ENCODE peak calls at places on chromosomes 1 and 21, in eight cellular contexts. N, S, U, F, Z, Q, G and B are unnamed samples. For H3K4me1, the result is how much of the 10 kb centered on the place peaks cover.

GRCh38 chr1:19384113-19384512 is 72.0 kb downstream of the SLC66A1 start:
- DNase-seq in N (no peak), S (no peak), U (no peak), F (peak), Z (peak), Q (peak), G (no peak), B (no peak)

GRCh38 chr1:205458777-205459566 is 3.1 kb upstream of the BLACAT1 start:
- DNase-seq in N (peak), S (no peak), U (no peak), F (peak), Z (no peak), Q (peak), G (no peak), B (no peak)

GRCh38 chr1:206075786-206076725 is 23.1 kb downstream of the RHEX start:
- DNase-seq in N (peak), S (no peak), U (no peak), F (no peak), Z (no peak), Q (no peak), G (no peak), B (no peak)

GRCh38 chr1:47587891-47588582 is 150.2 kb downstream of the FOXD2 start:
- DNase-seq in N (peak), S (no peak), U (peak), F (no peak), Z (peak), Q (no peak), G (no peak), B (no peak)

GRCh38 chr21:42568834-42569731 is 55.4 kb downstream of the SLC37A1 start:
- DNase-seq in N (no peak), S (no peak), U (peak), F (peak), Z (peak), Q (no peak), G (peak), B (no peak)

GRCh38 chr1:69982992-69983391 is 222.4 kb downstream of the LRRC40 start:
- DNase-seq in N (no peak), S (no peak), U (no peak), F (no peak), Z (no peak), Q (no peak), G (no peak), B (no peak)

GRCh38 chr21:37565530-37566223 is 199.1 kb downstream of the DYRK1A start:
- DNase-seq in N (no peak), S (no peak), U (no peak), F (no peak), Z (no peak), Q (no peak), G (no peak), B (no peak)

GRCh38 chr1:28208818-28209441 is 23.9 kb downstream of the DNAJC8 start:
- DNase-seq in N (peak), S (peak), U (peak), F (peak), Z (peak), Q (peak), G (no peak), B (peak)

GRCh38 chr1:210489491-210489890 is 160.8 kb downstream of the HHAT start:
- DNase-seq in N (no peak), S (no peak), U (no peak), F (no peak), Z (no peak), Q (no peak), G (no peak), B (no peak)

GRCh38 chr1:8239039-8239305 is 78.9 kb upstream of the SLC45A1 start:
- DNase-seq in N (peak), S (no peak), U (peak), F (peak), Z (no peak), Q (no peak), G (peak), B (no peak)

GRCh38 chr1:63917571-63918394 is 144.0 kb downstream of the ROR1 start:
- DNase-seq in N (peak), S (no peak), U (no peak), F (no peak), Z (no peak), Q (peak), G (no peak), B (no peak)

GRCh38 chr1:150477733-150478132 is 9.5 kb upstream of the TARS2 start:
- DNase-seq in N (no peak), S (no peak), U (no peak), F (no peak), Z (no peak), Q (peak), G (no peak), B (no peak)

GRCh38 chr21:18877932-18878331 is 474.3 kb upstream of the TMPRSS15 start:
- DNase-seq in N (no peak), S (no peak), U (no peak), F (no peak), Z (no peak), Q (no peak), G (no peak), B (no peak)

GRCh38 chr1:156048663-156049258 is 4.8 kb downstream of the UBQLN4 start:
- DNase-seq in N (no peak), S (no peak), U (no peak), F (no peak), Z (no peak), Q (no peak), G (no peak), B (no peak)

GRCh38 chr1:966603-967295 is 467 bp downstream of the PLEKHN1 start:
- DNase-seq in N (peak), S (peak), U (peak), F (peak), Z (peak), Q (peak), G (peak), B (peak)

GRCh38 chr1:180530501-180530900 is 28.1 kb upstream of the ACBD6 start:
- DNase-seq in N (peak), S (no peak), U (no peak), F (peak), Z (peak), Q (no peak), G (peak), B (no peak)

GRCh38 chr1:115296981-115297380 is 41.1 kb downstream of the NGF start:
- DNase-seq in N (no peak), S (no peak), U (no peak), F (no peak), Z (no peak), Q (no peak), G (no peak), B (no peak)

GRCh38 chr1:35707253-35708178 is 11.2 kb downstream of the C1orf216 start:
- DNase-seq in N (peak), S (no peak), U (no peak), F (peak), Z (no peak), Q (peak), G (no peak), B (peak)

GRCh38 chr1:98783821-98784220 is 122.3 kb downstream of the SNX7 start:
- DNase-seq in N (peak), S (no peak), U (no peak), F (no peak), Z (no peak), Q (no peak), G (no peak), B (no peak)

GRCh38 chr1:43801203-43801602 is 93.9 kb downstream of the ST3GAL3 start:
- DNase-seq in N (no peak), S (no peak), U (no peak), F (no peak), Z (no peak), Q (no peak), G (no peak), B (no peak)

GRCh38 chr1:15027515-15027948 is 126.0 kb upstream of the TMEM51 start:
- DNase-seq in N (peak), S (no peak), U (no peak), F (peak), Z (peak), Q (peak), G (peak), B (no peak)

GRCh38 chr1:160204526-160205241 is 500 bp upstream of the PEA15 start:
- DNase-seq in N (peak), S (no peak), U (peak), F (no peak), Z (no peak), Q (no peak), G (no peak), B (no peak)

GRCh38 chr1:199522936-199523335 is 504.6 kb upstream of the NR5A2 start:
- DNase-seq in N (no peak), S (no peak), U (no peak), F (no peak), Z (no peak), Q (no peak), G (no peak), B (no peak)

GRCh38 chr1:85849660-85850059 is 141.4 kb upstream of the ZNHIT6 start:
- DNase-seq in N (no peak), S (no peak), U (no peak), F (no peak), Z (no peak), Q (no peak), G (no peak), B (no peak)

GRCh38 chr21:18235545-18235944 is 9.1 kb upstream of the CHODL start:
- DNase-seq in N (no peak), S (no peak), U (no peak), F (no peak), Z (no peak), Q (no peak), G (no peak), B (no peak)

GRCh38 chr1:184555665-184556641 is 169.1 kb downstream of the C1orf21 start:
- DNase-seq in N (no peak), S (no peak), U (no peak), F (no peak), Z (peak), Q (no peak), G (no peak), B (no peak)

GRCh38 chr1:183244466-183244865 is 58.4 kb downstream of the LAMC2 start:
- DNase-seq in N (no peak), S (no peak), U (no peak), F (peak), Z (peak), Q (no peak), G (peak), B (no peak)

GRCh38 chr1:16158993-16159831 is 3.3 kb upstream of the EPHA2 start:
- DNase-seq in N (no peak), S (no peak), U (no peak), F (no peak), Z (no peak), Q (no peak), G (no peak), B (no peak)

DNA sequence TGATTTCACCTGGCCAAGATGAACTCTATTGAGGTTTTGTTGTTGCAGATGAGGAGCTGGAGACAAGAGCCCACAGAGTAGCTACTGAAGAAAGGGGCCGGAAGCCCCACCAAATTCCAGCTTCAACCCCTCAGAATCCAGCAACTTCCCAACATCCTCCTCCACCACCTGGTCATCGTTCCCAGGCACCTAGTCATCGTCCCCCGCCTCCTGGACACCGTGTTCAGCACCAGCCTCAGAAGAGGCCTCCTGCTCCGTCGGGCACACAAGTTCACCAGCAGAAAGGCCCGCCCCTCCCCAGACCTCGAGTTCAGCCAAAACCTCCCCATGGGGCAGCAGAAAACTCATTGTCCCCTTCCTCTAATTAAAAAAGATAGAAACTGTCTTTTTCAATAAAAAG is 14.2 kb downstream of the CD2 start:
- DNase-seq in N (no peak), S (no peak), U (no peak), F (no peak), Z (no peak), Q (no peak), G (no peak), B (no peak)
- H3K27ac ChIP-seq in N (no peak), S (peak), U (peak), F (no peak), Z (no peak), Q (no peak), G (no peak), B (peak)

GRCh38 chr1:161981735-161982525 is 41.7 kb downstream of the OLFML2B start:
- DNase-seq in N (no peak), S (no peak), U (no peak), F (no peak), Z (no peak), Q (no peak), G (no peak), B (no peak)

GRCh38 chr1:161981126-161981525 is 42.5 kb downstream of the OLFML2B start:
- DNase-seq in N (no peak), S (no peak), U (no peak), F (no peak), Z (no peak), Q (no peak), G (no peak), B (no peak)

GRCh38 chr1:161973924-161974845 is 49.5 kb downstream of the OLFML2B start:
- DNase-seq in N (no peak), S (no peak), U (no peak), F (no peak), Z (peak), Q (no peak), G (no peak), B (no peak)

GRCh38 chr1:161972828-161973227 is 50.8 kb downstream of the OLFML2B start:
- DNase-seq in N (no peak), S (no peak), U (no peak), F (no peak), Z (no peak), Q (no peak), G (no peak), B (no peak)

GRCh38 chr1:161978011-161978790 is 45.5 kb downstream of the OLFML2B start:
- DNase-seq in N (no peak), S (no peak), U (no peak), F (no peak), Z (no peak), Q (no peak), G (no peak), B (no peak)
- H3K4me1 ChIP-seq in N (under half), S (under half), U (under half), F (under half), Z (under half), Q (under half), G (under half), B (under half)

GRCh38 chr1:247491328-247491727 is 33.4 kb upstream of the OR2B11 start:
- DNase-seq in N (no peak), S (no peak), U (no peak), F (no peak), Z (no peak), Q (no peak), G (no peak), B (no peak)

GRCh38 chr1:247482747-247483146 is 24.8 kb upstream of the OR2B11 start:
- DNase-seq in N (no peak), S (no peak), U (no peak), F (no peak), Z (no peak), Q (no peak), G (no peak), B (no peak)

DNA sequence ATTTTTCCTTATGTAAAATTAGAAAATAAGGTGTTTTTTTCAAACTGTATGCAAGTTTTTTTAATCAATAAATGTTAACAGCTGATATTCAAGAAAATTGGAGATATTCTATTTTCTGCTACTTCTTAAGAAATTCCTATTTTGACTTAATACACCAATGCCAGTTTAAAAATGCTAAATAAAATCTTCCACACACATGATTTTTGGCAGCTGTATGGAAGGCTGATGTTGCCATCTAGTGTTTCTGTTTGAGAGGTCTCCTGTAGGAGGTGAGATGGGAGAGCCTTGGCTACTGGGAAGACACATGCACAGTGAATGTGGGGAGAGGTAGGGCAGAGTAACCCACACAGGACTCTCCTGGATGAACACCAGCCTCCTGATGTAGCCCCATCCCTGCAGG is 29.2 kb upstream of the OR2B11 start:
- DNase-seq in N (peak), S (no peak), U (no peak), F (no peak), Z (no peak), Q (peak), G (no peak), B (peak)
- H3K27ac ChIP-seq in N (no peak), S (no peak), U (no peak), F (no peak), Z (no peak), Q (no peak), G (no peak), B (no peak)

DNA sequence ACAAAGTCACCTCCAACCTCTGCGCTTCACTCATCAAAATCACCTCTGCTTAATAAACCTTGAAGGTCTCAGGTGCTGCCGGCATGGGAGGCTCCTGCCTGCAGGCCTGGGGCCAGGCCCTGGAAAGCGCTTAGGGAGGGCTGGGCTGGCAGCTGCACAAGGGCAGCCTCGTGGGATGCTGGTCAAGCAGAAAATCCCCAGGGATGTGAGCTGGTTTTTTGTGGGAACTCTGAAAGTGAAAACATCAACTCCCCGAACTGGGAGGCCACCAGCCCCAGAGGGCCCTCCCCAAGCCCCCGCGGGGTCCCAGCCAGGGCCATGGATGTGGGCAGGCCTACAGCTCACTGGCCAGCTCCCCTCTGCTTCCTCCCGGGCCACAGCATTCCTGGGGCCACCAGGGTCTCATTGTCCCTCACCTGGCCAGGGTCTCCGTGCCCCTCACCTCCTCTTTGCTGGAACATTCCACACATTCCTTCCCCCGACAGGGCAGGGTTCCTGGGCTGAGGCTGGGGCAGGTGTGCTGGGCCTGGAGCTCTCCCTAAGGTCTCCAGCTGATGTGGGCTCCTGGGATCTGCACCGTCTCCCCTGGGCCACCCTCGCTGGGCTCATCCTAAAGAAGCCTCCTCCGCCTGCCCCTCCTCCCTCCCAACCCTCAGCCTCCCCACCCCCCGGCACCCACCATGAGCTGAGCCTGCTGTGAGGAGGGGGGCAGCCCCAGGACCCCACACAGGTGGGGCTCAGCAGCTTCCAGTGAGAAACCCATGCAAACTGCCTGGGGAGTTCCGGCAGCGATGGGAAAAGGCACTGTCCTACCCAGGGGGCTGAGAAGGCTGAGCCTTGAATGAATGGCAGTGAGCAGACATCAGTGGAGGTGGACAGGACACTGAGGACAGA is 36.0 kb upstream of the POFUT2 start:
- DNase-seq in N (no peak), S (no peak), U (peak), F (peak), Z (peak), Q (no peak), G (peak), B (no peak)
- H3K4me1 ChIP-seq in N (under half), S (under half), U (half or more), F (half or more), Z (under half), Q (half or more), G (under half), B (under half)

DNA sequence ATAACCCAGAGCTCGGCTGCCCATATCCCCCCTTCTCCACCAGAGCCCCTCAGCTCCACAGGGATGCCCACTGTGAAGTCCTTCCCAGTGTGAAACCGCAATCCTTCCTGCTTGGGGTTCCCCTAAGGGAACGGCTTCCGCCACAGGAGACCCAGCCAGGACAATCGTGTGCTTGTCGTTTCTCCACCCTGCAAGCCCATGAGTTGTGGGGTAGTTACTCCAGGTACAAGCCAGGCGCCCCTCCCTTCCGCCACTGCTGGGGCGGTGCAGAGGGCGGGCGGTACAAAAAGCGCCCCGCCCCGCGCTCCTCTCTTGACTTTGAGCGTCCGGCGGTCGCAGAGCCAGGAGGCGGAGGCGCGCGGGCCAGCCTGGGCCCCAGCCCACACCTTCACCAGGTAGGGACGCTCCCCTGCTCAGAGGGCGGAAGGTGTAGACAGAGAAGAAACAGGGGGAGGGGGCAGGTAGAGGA is at the start of gene TINAGL1:
- DNase-seq in N (peak), S (no peak), U (no peak), F (peak), Z (peak), Q (peak), G (peak), B (no peak)
- H3K27ac ChIP-seq in N (no peak), S (no peak), U (peak), F (peak), Z (peak), Q (no peak), G (peak), B (no peak)

DNA sequence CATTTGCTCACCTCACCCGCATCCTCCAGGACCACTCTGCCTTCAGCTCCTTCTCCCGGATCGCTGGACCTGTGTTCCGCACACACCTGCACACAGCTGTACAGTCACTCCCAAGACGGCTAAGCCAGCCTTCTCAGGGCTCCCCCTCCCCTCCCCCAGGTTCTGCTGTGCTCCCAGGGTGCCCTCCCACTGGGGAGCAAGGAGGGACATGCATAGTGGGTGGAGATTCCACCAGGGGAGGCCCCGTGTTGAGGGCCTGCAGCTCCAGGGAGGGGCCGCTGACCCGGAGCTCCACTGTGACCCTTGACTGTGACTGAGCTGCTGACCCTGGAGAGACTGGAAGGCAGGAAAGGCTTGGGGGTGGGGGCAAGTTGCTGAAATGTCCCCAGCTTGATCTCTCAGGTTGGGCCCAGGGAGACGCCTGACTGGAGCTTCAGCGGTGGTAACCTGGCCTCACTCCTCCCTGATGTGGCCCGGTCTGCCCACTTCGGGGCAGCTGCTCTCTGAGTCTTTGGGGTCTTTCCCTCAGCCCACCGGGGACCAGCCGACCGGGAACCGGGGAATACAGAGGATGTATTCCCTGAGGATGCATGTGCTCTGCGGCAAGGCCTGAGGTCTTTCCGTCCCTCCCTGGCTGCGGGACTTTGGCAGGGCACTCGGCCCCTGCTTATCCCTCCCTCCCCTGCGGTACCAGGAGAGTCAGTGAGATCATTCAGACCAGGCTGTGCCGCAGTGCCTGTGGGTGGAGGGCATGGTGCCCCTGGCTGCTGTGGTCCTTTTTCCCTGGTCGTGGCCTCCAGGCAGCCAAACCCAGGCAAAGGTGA is 28.6 kb upstream of the PLCH2 start:
- DNase-seq in N (no peak), S (no peak), U (no peak), F (no peak), Z (no peak), Q (no peak), G (no peak), B (no peak)
- H3K4me1 ChIP-seq in N (under half), S (under half), U (under half), F (under half), Z (under half), Q (half or more), G (under half), B (under half)